ENCODE peak calls at places on chromosomes 13 and 19, in six cellular contexts. P is CD4-positive, CD25-positive, alpha-beta regulatory T cell; Y is neuronal stem cell; F is IMR-90; R is heart left ventricle; D is CD8-positive, alpha-beta T cell. U is an unnamed sample. For H3K4me1 and H3K9me3, the result is how much of the 10 kb centered on the place peaks cover.

GRCh38 chr13:99658266-99658991 is 157.2 kb downstream of the TM9SF2 start:
- DNase-seq in P (peak), Y (peak), F (peak), R (peak), D (peak), U (peak)

GRCh38 chr13:21032656-21033055 is 28.7 kb downstream of the LATS2 start:
- DNase-seq in P (no peak), Y (no peak), F (no peak), R (peak), D (no peak), U (no peak)

GRCh38 chr13:24261566-24261965 is 47.8 kb upstream of the C1QTNF9 start:
- DNase-seq in P (peak), Y (no peak), F (no peak), R (no peak), D (no peak), U (no peak)

GRCh38 chr13:49580980-49581680 is 4.2 kb downstream of the RCBTB1 start:
- DNase-seq in P (no peak), Y (no peak), F (no peak), R (no peak), D (no peak), U (no peak)

GRCh38 chr13:87172166-87172825 is 498.9 kb upstream of the SLITRK5 start:
- DNase-seq in P (no peak), Y (no peak), F (no peak), R (no peak), D (no peak), U (no peak)

GRCh38 chr13:50230365-50230978 is 215.2 kb downstream of the KCNRG start:
- DNase-seq in P (no peak), Y (no peak), F (peak), R (no peak), D (no peak), U (peak)

GRCh38 chr19:30322641-30323320 is 49.4 kb upstream of the ZNF536 start:
- DNase-seq in P (no peak), Y (no peak), F (no peak), R (no peak), D (no peak), U (no peak)

GRCh38 chr19:8209111-8209964 is at the start of gene CERS4:
- DNase-seq in P (peak), Y (peak), F (peak), R (peak), D (peak), U (peak)

GRCh38 chr13:57264965-57265364 is 98.0 kb downstream of the PRR20E start:
- DNase-seq in P (no peak), Y (no peak), F (no peak), R (no peak), D (no peak), U (peak)

GRCh38 chr19:7213628-7214328 is 80.4 kb downstream of the INSR start:
- DNase-seq in P (no peak), Y (no peak), F (no peak), R (no peak), D (no peak), U (no peak)

GRCh38 chr13:98599502-98600328 is 22.8 kb upstream of the STK24 start:
- DNase-seq in P (no peak), Y (peak), F (peak), R (no peak), D (no peak), U (no peak)

GRCh38 chr13:40568246-40568645 is 98.2 kb downstream of the FOXO1 start:
- DNase-seq in P (no peak), Y (no peak), F (no peak), R (no peak), D (no peak), U (no peak)

GRCh38 chr13:101218484-101218883 is 197.8 kb downstream of the NALCN start:
- DNase-seq in P (no peak), Y (no peak), F (peak), R (no peak), D (no peak), U (no peak)

GRCh38 chr13:108877300-108877699 is 247.9 kb downstream of the MYO16 start:
- DNase-seq in P (no peak), Y (no peak), F (peak), R (peak), D (no peak), U (peak)

GRCh38 chr19:49490287-49491029 is 3.0 kb downstream of the RPL13A start:
- DNase-seq in P (no peak), Y (no peak), F (no peak), R (no peak), D (no peak), U (no peak)

GRCh38 chr13:91406619-91407018 is 8.2 kb downstream of the GPC5 start:
- DNase-seq in P (no peak), Y (peak), F (peak), R (no peak), D (no peak), U (peak)

GRCh38 chr13:29924951-29925350 is 74.5 kb upstream of the UBL3 start:
- DNase-seq in P (no peak), Y (no peak), F (no peak), R (no peak), D (no peak), U (no peak)

GRCh38 chr19:982567-983170 is 1.5 kb upstream of the WDR18 start:
- DNase-seq in P (peak), Y (peak), F (peak), R (peak), D (peak), U (peak)

GRCh38 chr19:44202470-44202869 is 9.9 kb upstream of the ZNF227 start:
- DNase-seq in P (no peak), Y (no peak), F (peak), R (no peak), D (no peak), U (no peak)

GRCh38 chr13:58876473-58876872 is 1244.9 kb downstream of the PCDH17 start:
- DNase-seq in P (no peak), Y (no peak), F (no peak), R (no peak), D (no peak), U (no peak)

GRCh38 chr19:42091300-42092266 is 15.6 kb downstream of the ZNF574 start:
- DNase-seq in P (no peak), Y (no peak), F (peak), R (no peak), D (no peak), U (peak)

GRCh38 chr19:33245948-33246728 is 20.5 kb upstream of the SLC7A10 start:
- DNase-seq in P (no peak), Y (no peak), F (no peak), R (no peak), D (no peak), U (no peak)

GRCh38 chr19:32624410-32624809 is 43.4 kb downstream of the PDCD5 start:
- DNase-seq in P (no peak), Y (no peak), F (no peak), R (no peak), D (no peak), U (no peak)

GRCh38 chr13:21137696-21138095 is 38.7 kb downstream of the SKA3 start:
- DNase-seq in P (no peak), Y (no peak), F (peak), R (no peak), D (no peak), U (no peak)

GRCh38 chr19:48330012-48330681 is 4.8 kb downstream of the EMP3 start:
- DNase-seq in P (peak), Y (peak), F (no peak), R (peak), D (peak), U (peak)

GRCh38 chr19:41577144-41577830 is 1.3 kb downstream of the CEACAM21 start:
- DNase-seq in P (no peak), Y (no peak), F (no peak), R (no peak), D (no peak), U (no peak)

GRCh38 chr13:33637978-33638743 is 179.8 kb upstream of the RFC3 start:
- DNase-seq in P (no peak), Y (no peak), F (peak), R (no peak), D (no peak), U (peak)
- H3K27ac ChIP-seq in P (no peak), Y (no peak), F (no peak), R (peak), D (no peak), U (no peak)

GRCh38 chr13:109883181-109884180 is 97.1 kb upstream of the IRS2 start:
- DNase-seq in P (no peak), Y (no peak), F (no peak), R (peak), D (no peak), U (peak)
- H3K4me1 ChIP-seq in P (under half), Y (under half), F (under half), R (under half), D (under half), U (under half)

GRCh38 chr13:22144806-22145205 is 473.9 kb downstream of the FGF9 start:
- DNase-seq in P (no peak), Y (no peak), F (no peak), R (no peak), D (no peak), U (no peak)
- H3K9me3 ChIP-seq in P (under half), Y (under half), F (under half), R (under half), D (under half), U (under half)

DNA sequence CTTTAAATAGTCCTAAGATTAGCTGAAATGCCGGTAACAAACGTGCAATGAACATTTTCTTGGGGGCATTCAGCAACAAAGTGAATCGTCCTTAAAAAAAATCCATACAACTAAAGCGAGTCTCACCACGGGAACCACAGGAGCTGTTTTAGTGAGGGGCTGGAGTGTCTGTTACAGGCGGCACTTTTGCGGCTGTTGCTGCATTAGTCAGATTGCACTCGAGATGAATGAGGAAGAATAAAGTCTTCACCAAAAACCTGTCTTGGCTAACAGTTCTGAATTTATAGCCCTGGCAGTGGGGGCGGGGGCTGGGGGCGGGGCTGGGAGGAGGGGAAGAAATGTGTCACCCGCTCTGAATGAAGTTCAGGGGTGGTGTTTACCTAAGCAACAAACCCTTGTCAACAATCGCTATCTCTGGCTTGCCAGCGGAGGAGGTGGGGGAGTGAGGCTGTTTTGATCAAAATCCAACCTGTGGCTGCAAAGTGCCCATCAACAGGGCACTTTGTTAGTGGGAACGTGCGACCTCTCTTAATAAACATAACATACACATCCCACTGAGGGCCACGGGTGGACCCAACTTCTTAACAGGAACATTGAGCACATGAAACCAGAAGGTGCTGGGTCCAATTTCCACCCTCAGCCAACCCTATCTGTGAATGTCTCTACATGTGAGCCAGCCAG is 44.5 kb downstream of the RFX2 start:
- DNase-seq in P (no peak), Y (no peak), F (peak), R (peak), D (peak), U (no peak)
- H3K27ac ChIP-seq in P (no peak), Y (peak), F (no peak), R (peak), D (no peak), U (no peak)

GRCh38 chr19:12833418-12833746 is 997 bp downstream of the RTBDN start:
- DNase-seq in P (no peak), Y (no peak), F (no peak), R (no peak), D (no peak), U (no peak)
- H3K4me1 ChIP-seq in P (under half), Y (under half), F (under half), R (under half), D (under half), U (under half)

GRCh38 chr19:57978586-57979289 is 4.4 kb upstream of the C19orf18 start:
- DNase-seq in P (no peak), Y (no peak), F (no peak), R (no peak), D (no peak), U (no peak)

GRCh38 chr19:57974434-57974833 is at the start of gene C19orf18:
- DNase-seq in P (no peak), Y (no peak), F (no peak), R (no peak), D (no peak), U (no peak)
- H3K9me3 ChIP-seq in P (half or more), Y (half or more), F (half or more), R (half or more), D (half or more), U (under half)

GRCh38 chr19:50511069-50511822 is at the start of gene JOSD2:
- DNase-seq in P (peak), Y (peak), F (peak), R (peak), D (peak), U (peak)

GRCh38 chr19:50512999-50513745 is 541 bp downstream of the ASPDH start:
- DNase-seq in P (no peak), Y (no peak), F (no peak), R (no peak), D (no peak), U (no peak)

GRCh38 chr19:50510700-50511068 is 307 bp downstream of the JOSD2 start:
- DNase-seq in P (no peak), Y (no peak), F (no peak), R (no peak), D (no peak), U (peak)

GRCh38 chr19:50513746-50514345 is at the start of gene ASPDH:
- DNase-seq in P (no peak), Y (no peak), F (no peak), R (no peak), D (no peak), U (no peak)

GRCh38 chr19:50512112-50512998 is 1.4 kb downstream of the ASPDH start:
- DNase-seq in P (no peak), Y (no peak), F (no peak), R (no peak), D (no peak), U (no peak)
- H3K27ac ChIP-seq in P (peak), Y (no peak), F (no peak), R (no peak), D (no peak), U (peak)

U was measured in cardiac muscle cell.